ENCODE peak calls at places on chromosomes 5 and 9, in six cellular contexts. E, B, Y, C, K and I are unnamed samples. For H3K4me1, the result is how much of the 10 kb centered on the place peaks cover.

GRCh38 chr9:133262226-133262625 is 12.8 kb downstream of the ABO start:
- DNase-seq in E (no peak), B (no peak), Y (no peak), C (no peak), K (no peak), I (no peak)

GRCh38 chr9:14692536-14692917 is 705 bp downstream of the ZDHHC21 start:
- DNase-seq in E (no peak), B (no peak), Y (no peak), C (peak), K (no peak), I (no peak)

GRCh38 chr5:149128023-149128875 is 13.0 kb upstream of the ABLIM3 start:
- DNase-seq in E (no peak), B (no peak), Y (peak), C (peak), K (no peak), I (no peak)

GRCh38 chr5:160513485-160513884 is 91.8 kb downstream of the PTTG1 start:
- DNase-seq in E (no peak), B (no peak), Y (no peak), C (no peak), K (no peak), I (no peak)

GRCh38 chr9:38682713-38683112 is 37.2 kb downstream of the FAM240B start:
- DNase-seq in E (no peak), B (no peak), Y (peak), C (no peak), K (no peak), I (no peak)

GRCh38 chr5:75373862-75374261 is 36.8 kb downstream of the HMGCR start:
- DNase-seq in E (no peak), B (no peak), Y (no peak), C (no peak), K (no peak), I (no peak)

GRCh38 chr9:83387401-83388185 is 150.6 kb downstream of the FRMD3 start:
- DNase-seq in E (no peak), B (no peak), Y (no peak), C (no peak), K (no peak), I (no peak)

GRCh38 chr5:56270058-56270457 is 36.9 kb upstream of the ANKRD55 start:
- DNase-seq in E (no peak), B (no peak), Y (no peak), C (peak), K (no peak), I (no peak)

GRCh38 chr5:72559866-72560766 is 52.9 kb upstream of the ZNF366 start:
- DNase-seq in E (no peak), B (no peak), Y (peak), C (no peak), K (no peak), I (no peak)

GRCh38 chr5:180169246-180170110 is 39.5 kb downstream of the RASGEF1C start:
- DNase-seq in E (no peak), B (no peak), Y (no peak), C (no peak), K (no peak), I (no peak)

GRCh38 chr9:131736440-131736839 is 3.4 kb downstream of the RAPGEF1 start:
- DNase-seq in E (no peak), B (no peak), Y (no peak), C (peak), K (no peak), I (no peak)

GRCh38 chr5:60018091-60018490 is 124.6 kb upstream of the PDE4D start:
- DNase-seq in E (no peak), B (no peak), Y (no peak), C (no peak), K (no peak), I (no peak)

GRCh38 chr5:109927639-109928038 is 237.9 kb downstream of the MAN2A1 start:
- DNase-seq in E (no peak), B (no peak), Y (no peak), C (no peak), K (no peak), I (no peak)

GRCh38 chr5:9553561-9553960 is 7.7 kb upstream of the SEMA5A start:
- DNase-seq in E (no peak), B (peak), Y (no peak), C (no peak), K (no peak), I (no peak)

GRCh38 chr9:25513509-25514033 is 164.7 kb downstream of the TUSC1 start:
- DNase-seq in E (no peak), B (no peak), Y (no peak), C (no peak), K (no peak), I (no peak)

GRCh38 chr9:136118061-136118366 is 661 bp downstream of the TMEM250 start:
- DNase-seq in E (no peak), B (no peak), Y (peak), C (no peak), K (peak), I (no peak)

GRCh38 chr5:98638701-98639100 is 134.8 kb upstream of the RGMB start:
- DNase-seq in E (no peak), B (no peak), Y (no peak), C (no peak), K (no peak), I (no peak)

GRCh38 chr9:97848582-97849237 is 4.3 kb upstream of the FOXE1 start:
- DNase-seq in E (no peak), B (no peak), Y (peak), C (no peak), K (no peak), I (no peak)

GRCh38 chr5:6078881-6079280 is 299.5 kb downstream of the MED10 start:
- DNase-seq in E (no peak), B (no peak), Y (no peak), C (no peak), K (no peak), I (no peak)

GRCh38 chr9:34993502-34994428 is 4.2 kb downstream of the DNAJB5 start:
- DNase-seq in E (peak), B (no peak), Y (peak), C (no peak), K (peak), I (no peak)

GRCh38 chr9:15104826-15105420 is 194.7 kb upstream of the FREM1 start:
- DNase-seq in E (no peak), B (no peak), Y (peak), C (peak), K (no peak), I (no peak)

GRCh38 chr5:169416583-169417196 is 115.8 kb upstream of the SLIT3 start:
- DNase-seq in E (peak), B (no peak), Y (no peak), C (no peak), K (peak), I (no peak)

GRCh38 chr9:90870646-90871326 is 69.2 kb downstream of the SYK start:
- DNase-seq in E (no peak), B (no peak), Y (peak), C (peak), K (no peak), I (peak)

GRCh38 chr5:104977530-104977929 is 1414.9 kb upstream of the NUDT12 start:
- DNase-seq in E (no peak), B (no peak), Y (no peak), C (no peak), K (no peak), I (no peak)

GRCh38 chr5:140673187-140673976 is at the start of gene DND1:
- DNase-seq in E (peak), B (no peak), Y (peak), C (no peak), K (no peak), I (no peak)

GRCh38 chr5:6633469-6634326 is 458 bp downstream of the SRD5A1 start:
- DNase-seq in E (peak), B (peak), Y (peak), C (no peak), K (no peak), I (no peak)

GRCh38 chr5:885127-885442 is 7.5 kb downstream of the BRD9 start:
- DNase-seq in E (no peak), B (no peak), Y (no peak), C (no peak), K (no peak), I (no peak)

GRCh38 chr5:114316167-114316566 is 45.7 kb upstream of the KCNN2 start:
- DNase-seq in E (no peak), B (no peak), Y (peak), C (no peak), K (no peak), I (no peak)

GRCh38 chr5:61304611-61305369 is 27.3 kb upstream of the ZSWIM6 start:
- DNase-seq in E (no peak), B (peak), Y (no peak), C (no peak), K (peak), I (no peak)

GRCh38 chr9:37913480-37914153 is 9.7 kb upstream of the SLC25A51 start:
- DNase-seq in E (peak), B (peak), Y (peak), C (peak), K (peak), I (peak)

GRCh38 chr5:35198681-35199080 is 31.6 kb downstream of the PRLR start:
- DNase-seq in E (no peak), B (no peak), Y (no peak), C (no peak), K (no peak), I (no peak)

GRCh38 chr5:175872287-175873089 is 1.1 kb downstream of the CPLX2 start:
- DNase-seq in E (no peak), B (no peak), Y (peak), C (no peak), K (no peak), I (no peak)

GRCh38 chr9:131270171-131271015 is 5.9 kb downstream of the FAM78A start:
- DNase-seq in E (no peak), B (peak), Y (no peak), C (peak), K (peak), I (peak)

GRCh38 chr9:137454145-137454505 is 5.0 kb downstream of the NSMF start:
- DNase-seq in E (peak), B (peak), Y (peak), C (peak), K (peak), I (peak)

GRCh38 chr9:124840300-124840833 is 12.9 kb upstream of the WDR38 start:
- DNase-seq in E (no peak), B (no peak), Y (peak), C (no peak), K (no peak), I (no peak)

DNA sequence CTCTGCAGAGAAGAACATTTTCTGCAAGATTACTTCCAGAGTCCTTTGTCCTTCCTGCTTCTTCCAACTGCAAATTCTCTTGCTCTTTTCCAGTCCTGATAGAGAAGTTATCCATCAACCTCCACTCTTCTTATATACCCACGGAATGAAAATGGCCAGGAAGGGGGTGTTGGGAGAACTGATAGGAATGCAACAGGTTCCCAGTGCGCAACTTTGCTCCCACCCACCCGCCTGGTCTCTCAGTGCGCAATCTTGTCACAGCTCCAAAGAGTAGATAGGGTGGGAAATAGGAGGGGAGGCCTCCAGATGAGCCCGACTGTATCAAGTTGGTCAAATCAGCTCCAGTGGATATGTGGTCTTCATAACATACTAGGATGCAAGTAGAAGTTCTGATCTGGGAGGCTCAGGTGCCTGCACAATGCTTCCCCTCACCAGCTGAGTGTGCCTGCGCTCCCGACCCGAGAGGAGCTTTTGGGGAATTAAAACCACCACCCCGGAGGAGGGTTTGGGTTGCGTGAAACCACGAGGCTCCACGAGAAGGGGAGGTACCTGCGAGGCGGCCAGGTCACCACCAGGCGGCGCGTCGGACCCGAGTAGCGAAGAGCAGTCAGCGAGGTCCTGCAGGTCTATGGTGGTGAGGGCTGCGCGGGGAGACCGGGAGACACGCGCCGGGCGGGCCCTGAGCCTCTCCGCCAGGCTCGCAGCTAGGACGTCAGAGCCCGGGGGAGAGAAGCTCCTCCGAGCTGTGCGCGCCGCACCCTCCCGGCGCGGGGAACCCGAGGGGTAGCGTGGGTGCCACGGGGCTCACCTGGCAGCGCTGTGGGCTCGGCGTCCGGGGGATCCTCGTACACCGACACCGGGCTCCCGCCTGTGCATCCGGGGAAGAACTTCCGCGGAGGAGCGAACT is 835 bp downstream of the MCIDAS start:
- DNase-seq in E (peak), B (peak), Y (peak), C (peak), K (no peak), I (peak)
- TF ChIP-seq CTCF in E (no peak), B (no peak), Y (peak), C (peak), K (peak), I (no peak)

GRCh38 chr5:34053133-34053532 is 10.1 kb upstream of the C1QTNF3 start:
- DNase-seq in E (no peak), B (no peak), Y (no peak), C (no peak), K (no peak), I (no peak)
- H3K27ac ChIP-seq in E (no peak), B (no peak), Y (no peak), C (no peak), K (peak), I (no peak)

GRCh38 chr5:65926893-65927292 is 518 bp downstream of the ERBIN start:
- DNase-seq in E (no peak), B (no peak), Y (peak), C (peak), K (no peak), I (peak)
- H3K4me1 ChIP-seq in E (under half), B (under half), Y (under half), C (under half), K (half or more), I (under half)

GRCh38 chr5:96690906-96691305 is 28.7 kb downstream of the CAST start:
- DNase-seq in E (no peak), B (no peak), Y (no peak), C (no peak), K (no peak), I (no peak)

GRCh38 chr5:96692436-96692835 is 30.3 kb downstream of the CAST start:
- DNase-seq in E (no peak), B (no peak), Y (no peak), C (no peak), K (no peak), I (no peak)

GRCh38 chr5:96687080-96687479 is 24.9 kb downstream of the CAST start:
- DNase-seq in E (no peak), B (no peak), Y (no peak), C (no peak), K (no peak), I (no peak)

GRCh38 chr5:96687812-96688453 is 25.8 kb downstream of the CAST start:
- DNase-seq in E (no peak), B (no peak), Y (peak), C (peak), K (no peak), I (no peak)

DNA sequence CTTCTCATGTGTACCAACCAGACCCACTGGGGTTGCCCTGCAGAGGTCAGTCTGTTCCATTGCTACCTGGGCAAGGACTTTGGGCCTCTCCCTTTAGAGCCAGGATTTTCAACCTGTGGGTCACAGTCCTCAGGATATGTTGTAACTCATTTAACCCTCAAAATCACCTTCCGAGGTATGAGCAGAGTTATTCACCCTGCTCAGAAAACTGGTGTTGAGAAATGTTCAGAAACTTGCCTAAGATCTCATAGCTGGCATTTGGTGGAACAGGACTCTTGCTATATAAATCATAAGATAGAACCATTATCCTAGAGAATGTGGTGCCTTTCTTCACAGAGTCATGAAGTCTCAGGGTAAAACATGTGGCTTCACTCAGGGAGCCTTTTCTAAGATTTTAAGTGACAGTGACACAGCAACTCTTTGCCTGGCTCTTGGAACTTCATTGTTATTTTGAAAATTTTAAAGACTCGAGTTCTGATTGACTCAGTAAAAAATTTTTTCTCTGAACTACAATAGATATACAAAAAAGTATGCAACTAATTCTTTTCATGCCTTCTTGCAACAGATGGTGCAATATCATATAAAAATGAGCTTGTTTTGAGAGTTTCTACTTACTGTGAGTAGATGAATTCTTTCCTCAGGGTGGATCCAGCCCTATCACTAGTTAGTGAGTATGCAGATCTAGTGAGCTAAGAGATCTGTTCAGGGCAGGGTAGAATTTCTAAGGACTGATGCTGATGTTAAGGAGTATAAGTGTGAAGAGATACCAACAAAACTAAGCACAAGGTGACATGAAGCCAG is 29.5 kb downstream of the CAST start:
- DNase-seq in E (no peak), B (no peak), Y (no peak), C (no peak), K (no peak), I (no peak)
- TF ChIP-seq CTCF in E (no peak), B (no peak), Y (peak), C (no peak), K (no peak), I (no peak)

DNA sequence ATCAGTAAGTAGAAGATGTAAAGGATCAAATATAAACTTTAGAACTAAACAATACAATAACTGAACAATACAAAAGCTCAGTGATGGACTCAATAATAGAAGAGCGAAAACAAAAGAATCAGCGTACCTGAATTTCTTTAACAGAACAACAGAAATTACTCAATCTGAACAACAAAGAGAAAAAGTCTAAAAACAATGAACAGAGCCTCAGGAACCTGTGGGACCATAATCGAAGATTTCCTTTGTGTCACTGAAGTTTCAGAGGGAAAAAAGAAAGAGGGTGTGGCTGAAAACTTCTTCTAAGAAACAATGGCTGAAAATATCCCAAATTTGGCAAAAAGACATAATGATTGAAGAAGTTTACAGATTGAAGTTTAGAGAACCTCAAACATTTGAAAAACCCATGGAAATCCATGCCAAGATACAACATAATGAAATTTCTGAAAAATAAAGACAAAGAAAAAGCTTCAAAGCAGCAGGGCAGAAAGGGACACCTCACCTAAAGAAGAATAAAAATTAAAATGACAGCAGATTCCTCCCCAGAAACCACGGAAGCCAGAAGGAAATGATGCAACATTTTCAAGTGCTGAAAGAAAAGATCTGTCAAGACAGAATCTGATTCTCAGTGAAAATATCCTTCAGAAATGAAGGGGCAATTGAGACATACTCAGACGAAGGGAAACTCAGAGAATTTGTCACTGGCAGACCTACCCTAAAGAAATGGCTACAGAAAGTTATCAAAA is 288.8 kb downstream of the ARL15 start:
- DNase-seq in E (no peak), B (no peak), Y (no peak), C (peak), K (no peak), I (no peak)
- H3K27ac ChIP-seq in E (no peak), B (no peak), Y (peak), C (no peak), K (no peak), I (no peak)

GRCh38 chr5:67061511-67061910 is 135.1 kb downstream of the CD180 start:
- DNase-seq in E (no peak), B (no peak), Y (no peak), C (no peak), K (no peak), I (no peak)
- H3K4me1 ChIP-seq in E (under half), B (under half), Y (under half), C (under half), K (half or more), I (under half)

GRCh38 chr9:21993893-21994525 is at the start of gene CDKN2A:
- DNase-seq in E (no peak), B (peak), Y (peak), C (peak), K (no peak), I (peak)
- TF ChIP-seq CTCF in E (no peak), B (no peak), Y (no peak), C (no peak), K (no peak), I (no peak)